ENCODE peak calls at places on chromosomes 16 and 17, in seven cellular contexts. F is HCT116, P is PC-3, U is stomach, I is sigmoid colon, C is mammary epithelial cell, X is cardiac muscle cell. Y is an unnamed sample.
A peak's percentile ranks its signal among the peaks of the same experiment; 100 is the strongest.

GRCh38 chr16:11556945-11557720 is 29.6 kb downstream of the LITAF start:
- DNase-seq in F (no peak), P (no peak), U (no peak), I (no peak), C (no peak), X (no peak), Y (no peak)

GRCh38 chr17:8632087-8632486 is 1.6 kb upstream of the MYH10 start:
- DNase-seq in F (no peak), P (no peak), U (no peak), I (no peak), C (no peak), X (no peak), Y (no peak)

GRCh38 chr17:871731-872517 is 89.8 kb downstream of the MRM3 start:
- DNase-seq in F (no peak), P (no peak), U (no peak), I (no peak), C (no peak), X (no peak), Y (no peak)

GRCh38 chr16:86424413-86424812 is 85.9 kb upstream of the FOXF1 start:
- DNase-seq in F (no peak), P (no peak), U (no peak), I (peak; percentile 84), C (no peak), X (no peak), Y (no peak)

GRCh38 chr16:31084584-31085298 is 4.0 kb downstream of the PRSS53 start:
- DNase-seq in F (no peak), P (no peak), U (no peak), I (peak; percentile 61), C (no peak), X (no peak), Y (no peak)

GRCh38 chr16:11752856-11753255 is 10.2 kb upstream of the TXNDC11 start:
- DNase-seq in F (no peak), P (no peak), U (no peak), I (no peak), C (no peak), X (no peak), Y (no peak)

GRCh38 chr16:57628008-57628781 is at the start of gene ADGRG1:
- DNase-seq in F (peak; percentile 71), P (peak; percentile 92), U (peak; percentile 72), I (peak; percentile 81), C (peak; percentile 98), X (peak; percentile 97), Y (peak; percentile 61)

GRCh38 chr17:68301438-68301959 is 10.2 kb downstream of the ARSG start:
- DNase-seq in F (no peak), P (no peak), U (no peak), I (no peak), C (no peak), X (no peak), Y (no peak)

GRCh38 chr16:21703589-21704174 is 39.9 kb downstream of the OTOA start:
- DNase-seq in F (no peak), P (no peak), U (no peak), I (no peak), C (peak; percentile 78), X (no peak), Y (no peak)

GRCh38 chr17:5508855-5509254 is 22.5 kb downstream of the MIS12 start:
- DNase-seq in F (no peak), P (no peak), U (no peak), I (no peak), C (peak; percentile 39), X (peak; percentile 27), Y (no peak)

GRCh38 chr16:49594706-49595534 is 221.3 kb downstream of the C16orf78 start:
- DNase-seq in F (no peak), P (no peak), U (peak; percentile 9), I (no peak), C (no peak), X (no peak), Y (no peak)

GRCh38 chr17:63682441-63682840 is 17.5 kb downstream of the LIMD2 start:
- DNase-seq in F (no peak), P (no peak), U (no peak), I (no peak), C (no peak), X (no peak), Y (no peak)

GRCh38 chr17:63680700-63681099 is 19.2 kb downstream of the LIMD2 start:
- DNase-seq in F (no peak), P (no peak), U (no peak), I (no peak), C (no peak), X (no peak), Y (no peak)

GRCh38 chr17:63681530-63681929 is 18.4 kb downstream of the LIMD2 start:
- DNase-seq in F (no peak), P (no peak), U (no peak), I (no peak), C (no peak), X (no peak), Y (no peak)

GRCh38 chr17:63676540-63676933 is 23.4 kb downstream of the LIMD2 start:
- DNase-seq in F (no peak), P (no peak), U (no peak), I (no peak), C (no peak), X (no peak), Y (no peak)

GRCh38 chr17:63679214-63679613 is 20.7 kb downstream of the LIMD2 start:
- DNase-seq in F (no peak), P (no peak), U (no peak), I (no peak), C (no peak), X (no peak), Y (no peak)
- TF ChIP-seq CTCF in F (peak; percentile 39), P (peak; percentile 46), U (no peak), I (no peak), C (no peak), X (no peak), Y (no peak)

GRCh38 chr17:30380106-30380420 is 1.3 kb downstream of the CPD start:
- DNase-seq in F (no peak), P (peak; percentile 7), U (no peak), I (no peak), C (no peak), X (no peak), Y (no peak)

GRCh38 chr17:30378191-30378796 is 433 bp upstream of the CPD start:
- DNase-seq in F (no peak), P (no peak), U (peak; percentile 40), I (peak; percentile 73), C (no peak), X (peak; percentile 39), Y (no peak)

GRCh38 chr17:30377574-30377973 is 1.2 kb upstream of the CPD start:
- DNase-seq in F (no peak), P (no peak), U (no peak), I (no peak), C (no peak), X (peak; percentile 37), Y (no peak)

GRCh38 chr17:30379303-30380105 is 777 bp downstream of the CPD start:
- DNase-seq in F (no peak), P (no peak), U (peak; percentile 34), I (peak; percentile 70), C (no peak), X (no peak), Y (no peak)

GRCh38 chr17:30378797-30379302 is at the start of gene CPD:
- DNase-seq in F (peak; percentile 81), P (peak; percentile 92), U (peak; percentile 99), I (peak; percentile 98), C (peak; percentile 94), X (peak; percentile 98), Y (peak; percentile 97)
- H3K4me1 ChIP-seq in F (peaks cover 24% of the 10 kb centered on the region), P (peaks cover 37% of the 10 kb centered on the region), U (peaks cover 34% of the 10 kb centered on the region), I (peaks cover 23% of the 10 kb centered on the region), C (peaks cover 24% of the 10 kb centered on the region), X (peaks cover 39% of the 10 kb centered on the region), Y (peaks cover 9% of the 10 kb centered on the region)

GRCh38 chr17:28572294-28573099 is 1.2 kb upstream of the PIGS start:
- DNase-seq in F (no peak), P (no peak), U (no peak), I (no peak), C (no peak), X (no peak), Y (no peak)

GRCh38 chr17:28569446-28569845 is 1.9 kb downstream of the PIGS start:
- DNase-seq in F (no peak), P (no peak), U (no peak), I (peak; percentile 14), C (no peak), X (no peak), Y (no peak)

GRCh38 chr17:28573521-28573920 is 2.2 kb upstream of the PIGS start:
- DNase-seq in F (no peak), P (no peak), U (no peak), I (no peak), C (no peak), X (no peak), Y (no peak)

GRCh38 chr17:28571255-28572122 is at the start of gene PIGS:
- DNase-seq in F (peak; percentile 81), P (peak; percentile 88), U (peak; percentile 97), I (peak; percentile 97), C (peak; percentile 87), X (peak; percentile 91), Y (peak; percentile 96)

GRCh38 chr17:28570716-28571254 is 539 bp downstream of the PIGS start:
- DNase-seq in F (no peak), P (peak; percentile 20), U (no peak), I (peak; percentile 73), C (no peak), X (no peak), Y (no peak)
- TF ChIP-seq CTCF in F (no peak), P (no peak), U (no peak), I (no peak), C (no peak), X (no peak), Y (no peak)

GRCh38 chr17:48486557-48486956 is 44.3 kb downstream of the HOXB1 start:
- DNase-seq in F (peak; percentile 82), P (peak; percentile 93), U (no peak), I (peak; percentile 56), C (peak; percentile 98), X (peak; percentile 93), Y (no peak)

GRCh38 chr17:48483004-48483403 is 47.8 kb downstream of the HOXB1 start:
- DNase-seq in F (peak; percentile 56), P (no peak), U (no peak), I (no peak), C (no peak), X (no peak), Y (no peak)

GRCh38 chr17:48484256-48484655 is 46.6 kb downstream of the HOXB1 start:
- DNase-seq in F (no peak), P (peak; percentile 66), U (no peak), I (no peak), C (no peak), X (no peak), Y (no peak)

GRCh38 chr17:48484850-48485249 is 46.0 kb downstream of the HOXB1 start:
- DNase-seq in F (peak; percentile 49), P (peak; percentile 94), U (no peak), I (no peak), C (peak; percentile 87), X (no peak), Y (no peak)

DNA sequence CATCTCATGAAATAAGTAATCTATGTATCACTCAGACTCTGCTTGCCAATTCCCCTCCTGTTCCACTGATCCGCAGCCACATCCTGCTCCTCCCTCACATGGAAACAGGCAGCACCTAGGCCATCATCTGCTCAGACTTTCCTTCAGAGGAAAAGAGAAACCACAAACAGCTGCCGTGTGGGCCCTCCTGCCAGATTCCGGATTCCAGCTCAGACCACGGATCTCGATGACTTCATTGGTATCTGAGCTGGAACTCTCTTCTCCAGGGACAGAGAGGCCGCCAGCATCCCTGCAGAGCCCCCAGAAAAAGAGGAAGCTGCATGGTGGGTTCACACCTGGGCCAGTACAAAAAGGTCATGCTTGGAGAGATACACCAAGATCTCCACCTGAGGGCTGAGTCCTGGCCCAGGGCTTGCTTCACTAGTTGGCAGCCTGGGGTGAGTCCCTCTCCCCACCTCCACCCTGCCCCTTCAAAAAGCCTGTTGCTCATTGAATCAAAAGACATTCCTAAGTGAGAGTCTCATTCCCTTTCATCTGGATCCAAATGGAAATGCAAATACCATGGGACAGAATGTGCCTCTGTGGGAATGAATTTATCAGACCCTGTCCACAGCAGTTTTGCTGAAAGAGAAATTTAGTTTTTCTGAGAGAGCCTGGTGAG is 47.2 kb downstream of the HOXB1 start:
- DNase-seq in F (peak; percentile 95), P (peak; percentile 99), U (no peak), I (peak; percentile 79), C (peak; percentile 99), X (peak; percentile 94), Y (no peak)
- H3K4me1 ChIP-seq in F (peaks cover 79% of the 10 kb centered on the region), P (peaks cover 59% of the 10 kb centered on the region), U (no peaks in the 10 kb centered on the region), I (peaks cover 11% of the 10 kb centered on the region), C (peaks cover 65% of the 10 kb centered on the region), X (peaks cover 3% of the 10 kb centered on the region), Y (peaks cover 2% of the 10 kb centered on the region)